ENCODE peak calls at places on chromosome 20, in seven cellular contexts. O is activated T-cell treated with anti-CD3 and anti-CD28 coated beads for 48 hours; W is GM19239; K is heart right ventricle; B is NB4; D is T-cell; R is CD8-positive, alpha-beta memory T cell. S is an unnamed sample.

GRCh38 chr20:17530716-17531536 is at the start of gene BFSP1:
- DNase-seq in O (peak; percentile 48), W (no peak), K (peak; percentile 56), B (peak; percentile 73), D (peak; percentile 19), R (peak; percentile 55), S (peak; percentile 54)

GRCh38 chr20:49969234-49969633 is 13.5 kb upstream of the SNAI1 start:
- DNase-seq in O (no peak), W (no peak), K (no peak), B (no peak), D (no peak), R (no peak), S (no peak)

GRCh38 chr20:4637081-4637797 is 84.5 kb upstream of the PRND start:
- DNase-seq in O (no peak), W (no peak), K (no peak), B (no peak), D (no peak), R (no peak), S (no peak)

GRCh38 chr20:8656335-8656734 is 412.6 kb upstream of the PLCB4 start:
- DNase-seq in O (no peak), W (no peak), K (no peak), B (no peak), D (no peak), R (no peak), S (no peak)

GRCh38 chr20:16216227-16217210 is 356.7 kb downstream of the KIF16B start:
- DNase-seq in O (no peak), W (no peak), K (no peak), B (no peak), D (no peak), R (no peak), S (peak; percentile 28)

GRCh38 chr20:57651977-57652864 is 32.0 kb upstream of the ZBP1 start:
- DNase-seq in O (no peak), W (no peak), K (no peak), B (no peak), D (no peak), R (peak; percentile 46), S (no peak)

GRCh38 chr20:50724851-50725721 is 6.3 kb upstream of the PARD6B start:
- DNase-seq in O (peak; percentile 70), W (no peak), K (peak; percentile 59), B (peak; percentile 32), D (no peak), R (no peak), S (no peak)

GRCh38 chr20:40770564-40771307 is 81.7 kb upstream of the MAFB start:
- DNase-seq in O (no peak), W (no peak), K (peak; percentile 25), B (no peak), D (no peak), R (no peak), S (no peak)

GRCh38 chr20:5465281-5465680 is 148.5 kb upstream of the PROKR2 start:
- DNase-seq in O (no peak), W (no peak), K (no peak), B (no peak), D (no peak), R (no peak), S (no peak)

GRCh38 chr20:41229259-41229658 is 88.3 kb downstream of the ZHX3 start:
- DNase-seq in O (no peak), W (no peak), K (no peak), B (no peak), D (no peak), R (no peak), S (no peak)

GRCh38 chr20:32823737-32824588 is 4.2 kb downstream of the MAPRE1 start:
- DNase-seq in O (no peak), W (no peak), K (no peak), B (peak; percentile 56), D (no peak), R (no peak), S (no peak)

S was measured in Karpas-422.